ENCODE peak calls at places on chromosome 9, in seven cellular contexts. Y is frontal cortex; F is NCI-H1694; R is left kidney; L is ACHN; G is psoas muscle; O is activated CD8-positive, alpha-beta memory T cell treated with anti-CD3 and anti-CD28 coated beads for 24 hours. A is an unnamed sample.

GRCh38 chr9:34328500-34328982 is 527 bp downstream of the KIF24 start:
- DNase-seq in Y (no peak), F (peak), R (no peak), L (peak), G (no peak), O (no peak), A (no peak)

GRCh38 chr9:130450344-130451003 is 5.7 kb downstream of the ASS1 start:
- DNase-seq in Y (no peak), F (no peak), R (peak), L (peak), G (no peak), O (no peak), A (no peak)

GRCh38 chr9:21326526-21327139 is 8.6 kb downstream of the KLHL9 start:
- DNase-seq in Y (no peak), F (peak), R (peak), L (no peak), G (no peak), O (no peak), A (no peak)

GRCh38 chr9:5560439-5560838 is 50.1 kb downstream of the PDCD1LG2 start:
- DNase-seq in Y (no peak), F (no peak), R (no peak), L (no peak), G (no peak), O (no peak), A (no peak)

GRCh38 chr9:38622083-38622674 is 1.8 kb upstream of the ANKRD18A start:
- DNase-seq in Y (no peak), F (peak), R (peak), L (peak), G (no peak), O (no peak), A (peak)

GRCh38 chr9:130984476-130984875 is 24.5 kb upstream of the LAMC3 start:
- DNase-seq in Y (no peak), F (no peak), R (peak), L (no peak), G (no peak), O (no peak), A (no peak)

GRCh38 chr9:109014267-109015025 is 1.1 kb upstream of the CTNNAL1 start:
- DNase-seq in Y (no peak), F (no peak), R (peak), L (peak), G (no peak), O (no peak), A (no peak)

GRCh38 chr9:125176632-125177031 is 13.0 kb downstream of the PPP6C start:
- DNase-seq in Y (no peak), F (no peak), R (peak), L (no peak), G (no peak), O (no peak), A (no peak)

GRCh38 chr9:114291064-114291474 is 31.8 kb upstream of the ORM1 start:
- DNase-seq in Y (peak), F (peak), R (peak), L (peak), G (peak), O (peak), A (peak)

GRCh38 chr9:6015278-6016157 is at the start of gene RANBP6:
- DNase-seq in Y (peak), F (peak), R (peak), L (peak), G (peak), O (peak), A (peak)

GRCh38 chr9:27341545-27342294 is 44.8 kb upstream of the EQTN start:
- DNase-seq in Y (no peak), F (no peak), R (no peak), L (no peak), G (no peak), O (no peak), A (no peak)

A was measured in ecto neural progenitor cell.